ENCODE peak calls at places on chromosomes 16 and 17, in ten cellular contexts. O is brain microvascular endothelial cell; S is sigmoid colon; F is naive thymus-derived CD4-positive, alpha-beta T cell; Y is heart left ventricle; E is Karpas-422; J is astrocyte of the spinal cord; X is coronary artery; T is neural progenitor cell; A is lung. D is an unnamed sample.

GRCh38 chr16:129075-129474 is 9.4 kb downstream of the NPRL3 start:
- DNase-seq in F (no peak), S (no peak), T (no peak), O (no peak), A (no peak), X (no peak), J (no peak), E (no peak), Y (no peak), D (no peak)

GRCh38 chr16:10045291-10045775 is 136.9 kb downstream of the GRIN2A start:
- DNase-seq in T (no peak), A (no peak), F (no peak), Y (no peak), X (no peak), E (no peak), S (no peak), O (no peak), J (no peak), D (no peak)

GRCh38 chr17:2705888-2706795 is 5.4 kb downstream of the CLUH start:
- DNase-seq in F (no peak), E (no peak), X (no peak), S (peak), A (no peak), J (no peak), O (no peak), T (no peak), Y (no peak), D (no peak)

GRCh38 chr16:68722119-68723024 is 14.7 kb upstream of the CDH1 start:
- DNase-seq in Y (no peak), X (no peak), J (no peak), A (no peak), T (no peak), O (no peak), E (no peak), S (no peak), F (no peak), D (no peak)

GRCh38 chr16:80693553-80693952 is 110.8 kb downstream of the CDYL2 start:
- DNase-seq in J (no peak), A (no peak), F (peak), O (no peak), E (no peak), T (no peak), Y (no peak), X (no peak), S (no peak), D (no peak)

GRCh38 chr17:39360537-39360936 is 40.9 kb downstream of the FBXL20 start:
- DNase-seq in X (no peak), T (no peak), A (no peak), S (no peak), J (no peak), E (no peak), Y (peak), O (no peak), F (no peak), D (no peak)

GRCh38 chr17:30366536-30366935 is 12.2 kb upstream of the CPD start:
- DNase-seq in A (no peak), O (no peak), S (no peak), X (no peak), E (no peak), Y (no peak), F (no peak), T (no peak), J (no peak), D (no peak)

GRCh38 chr16:48450367-48450766 is 65.2 kb upstream of the SIAH1 start:
- DNase-seq in T (no peak), S (no peak), X (no peak), Y (no peak), A (no peak), J (no peak), E (no peak), F (no peak), O (no peak), D (no peak)

GRCh38 chr17:64653985-64654355 is 8.1 kb downstream of the SMURF2 start:
- DNase-seq in Y (no peak), E (no peak), A (no peak), S (no peak), F (no peak), X (no peak), T (no peak), J (no peak), O (no peak), D (no peak)
- H3K4me3 ChIP-seq in Y (no peak), E (no peak), A (no peak), S (no peak), F (no peak), X (no peak), T (no peak), J (no peak), O (no peak), D (no peak)

GRCh38 chr17:79936661-79937434 is 97.6 kb upstream of the CBX4 start:
- DNase-seq in Y (no peak), S (no peak), O (no peak), F (no peak), T (no peak), E (peak), A (no peak), J (no peak), X (no peak), D (no peak)

GRCh38 chr17:79935845-79936470 is 96.7 kb upstream of the CBX4 start:
- DNase-seq in S (no peak), X (no peak), A (no peak), F (no peak), O (no peak), E (no peak), T (no peak), J (no peak), Y (no peak), D (no peak)

GRCh38 chr17:79937981-79938695 is 97.5 kb downstream of the TBC1D16 start:
- DNase-seq in E (no peak), O (no peak), X (no peak), Y (no peak), J (no peak), S (no peak), F (no peak), A (no peak), T (peak), D (no peak)

GRCh38 chr17:79938696-79939435 is 96.8 kb downstream of the TBC1D16 start:
- DNase-seq in X (no peak), O (no peak), T (no peak), A (no peak), J (no peak), E (no peak), F (no peak), S (no peak), Y (no peak), D (no peak)

GRCh38 chr17:79937435-79937870 is 98.2 kb upstream of the CBX4 start:
- DNase-seq in J (no peak), X (no peak), A (no peak), E (no peak), S (no peak), O (no peak), T (no peak), Y (no peak), F (no peak), D (no peak)
- H3K4me3 ChIP-seq in J (no peak), X (no peak), A (no peak), E (no peak), S (no peak), O (no peak), T (no peak), Y (no peak), F (peak), D (no peak)

DNA sequence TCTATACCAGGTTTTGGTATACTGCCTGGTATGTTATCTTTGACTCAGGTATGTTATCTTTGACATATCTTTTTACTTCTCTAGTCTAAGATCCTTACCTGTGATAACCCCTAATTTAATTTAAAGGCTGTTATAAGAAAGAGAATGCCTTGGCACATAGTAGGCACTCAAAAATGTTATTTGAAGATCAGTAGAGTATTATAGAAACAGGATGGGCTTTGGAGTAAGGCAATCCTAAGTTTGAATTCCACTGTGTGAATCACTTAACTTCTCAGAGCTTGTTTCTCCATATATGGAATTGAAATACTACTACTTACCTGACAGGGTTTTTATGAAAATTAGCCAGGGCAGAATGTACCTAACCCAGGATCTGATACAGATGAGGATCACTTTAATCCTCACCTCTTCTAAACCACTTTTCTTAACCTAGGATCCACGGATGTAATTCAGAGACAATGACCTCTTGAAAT is 1.2 kb downstream of the BRIP1 start:
- DNase-seq in Y (no peak), F (no peak), O (no peak), E (peak), T (no peak), S (no peak), J (peak), X (no peak), A (no peak), D (no peak)
- H3K4me3 ChIP-seq in Y (no peak), F (peak), O (peak), E (peak), T (peak), S (no peak), J (peak), X (no peak), A (no peak), D (peak)

DNA sequence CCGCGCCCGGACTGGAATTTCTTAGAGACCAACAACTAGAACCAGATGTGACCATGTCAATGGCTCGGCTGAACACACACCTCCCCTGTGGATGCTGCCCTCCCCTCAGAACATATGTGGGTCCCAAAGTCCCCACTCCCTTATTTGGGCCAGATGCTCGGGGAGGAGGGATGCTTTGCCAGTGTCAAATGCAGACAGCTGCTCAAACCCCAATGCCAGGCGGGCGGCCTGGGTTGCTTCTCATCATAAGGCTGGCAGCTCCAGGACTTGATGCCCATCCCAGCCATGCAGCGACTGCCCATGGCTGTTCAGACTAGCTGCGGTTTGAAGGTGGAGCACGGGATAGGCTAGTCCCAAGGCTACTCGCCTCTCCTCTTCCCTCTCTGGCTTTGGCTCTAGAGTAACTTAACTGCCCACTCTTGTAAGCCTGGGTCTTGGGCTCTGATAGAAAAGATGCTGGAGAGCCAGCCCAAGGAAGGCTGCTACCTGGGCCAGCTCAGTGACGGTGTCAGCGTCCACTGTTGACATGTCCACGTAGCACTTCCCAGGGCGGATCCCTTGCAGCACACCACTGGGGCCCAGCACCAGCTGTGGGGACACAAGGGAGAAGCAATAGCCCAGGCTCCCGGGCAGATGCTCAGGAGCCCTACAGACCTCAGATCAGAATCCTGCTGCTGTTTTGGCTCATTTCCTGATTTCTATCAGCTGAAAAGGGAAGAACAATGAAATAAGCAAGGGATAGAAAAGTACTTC is 11.0 kb upstream of the ROGDI start:
- DNase-seq in J (no peak), X (no peak), O (no peak), A (no peak), Y (peak), F (no peak), E (no peak), T (no peak), S (no peak), D (no peak)
- H3K4me3 ChIP-seq in J (no peak), X (no peak), O (no peak), A (no peak), Y (no peak), F (no peak), E (no peak), T (no peak), S (no peak), D (no peak)

DNA sequence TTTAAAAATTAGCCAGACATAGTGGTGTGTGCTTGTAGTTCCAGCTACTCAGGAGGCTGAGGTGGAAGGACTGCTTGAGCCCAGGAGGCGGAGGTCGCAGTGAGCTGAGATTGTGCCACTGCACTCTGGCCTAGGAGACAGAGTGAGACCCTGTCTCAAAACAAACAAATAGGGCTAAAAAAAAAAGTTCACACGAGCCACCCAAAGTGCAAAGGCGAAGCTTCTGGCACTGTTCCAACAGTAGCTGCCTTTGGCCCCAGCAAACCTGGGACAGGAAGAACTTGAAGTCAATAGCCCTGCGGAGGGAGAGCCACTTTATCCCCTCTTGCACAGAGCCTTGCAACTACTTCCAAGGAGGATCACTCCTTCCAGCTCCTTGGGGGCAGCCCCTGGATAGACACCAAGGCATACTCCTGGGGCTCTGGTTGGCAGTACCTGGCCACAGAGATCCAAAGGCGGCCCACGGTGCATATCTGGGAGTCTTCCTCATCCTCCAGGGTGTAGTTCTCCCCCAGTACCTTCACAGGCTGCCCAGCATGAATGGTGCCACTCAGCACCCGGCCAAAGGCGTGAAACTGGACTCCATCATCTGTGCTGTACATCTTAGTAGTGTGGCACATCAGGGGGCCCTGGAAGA is 14.7 kb downstream of the HIGD1B start:
- DNase-seq in T (no peak), E (no peak), O (no peak), X (no peak), F (no peak), Y (no peak), S (no peak), J (no peak), A (no peak), D (no peak)
- H3K4me3 ChIP-seq in T (no peak), E (no peak), O (no peak), X (no peak), F (no peak), Y (no peak), S (no peak), J (no peak), A (no peak), D (no peak)

DNA sequence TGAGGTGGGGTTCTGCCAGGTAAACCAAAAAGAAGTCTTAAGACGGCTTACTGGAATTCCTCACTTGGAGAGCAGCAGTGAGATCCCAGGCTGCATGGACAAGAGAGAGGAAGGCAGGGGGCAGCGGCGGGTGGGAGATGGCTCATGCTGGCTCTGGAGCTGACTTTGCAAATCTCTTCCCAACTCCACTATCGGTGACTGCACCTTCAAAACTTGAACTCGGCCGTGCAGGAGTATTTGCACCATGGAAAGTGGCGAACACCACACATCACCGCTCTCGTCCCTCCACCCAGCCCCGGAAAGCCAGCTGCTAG is 16.7 kb downstream of the CA5A start:
- DNase-seq in F (no peak), X (no peak), E (no peak), J (no peak), O (no peak), Y (no peak), T (peak), A (no peak), S (no peak), D (no peak)
- H3K4me3 ChIP-seq in F (no peak), X (no peak), E (no peak), J (no peak), O (no peak), Y (no peak), T (no peak), A (no peak), S (no peak), D (no peak)

DNA sequence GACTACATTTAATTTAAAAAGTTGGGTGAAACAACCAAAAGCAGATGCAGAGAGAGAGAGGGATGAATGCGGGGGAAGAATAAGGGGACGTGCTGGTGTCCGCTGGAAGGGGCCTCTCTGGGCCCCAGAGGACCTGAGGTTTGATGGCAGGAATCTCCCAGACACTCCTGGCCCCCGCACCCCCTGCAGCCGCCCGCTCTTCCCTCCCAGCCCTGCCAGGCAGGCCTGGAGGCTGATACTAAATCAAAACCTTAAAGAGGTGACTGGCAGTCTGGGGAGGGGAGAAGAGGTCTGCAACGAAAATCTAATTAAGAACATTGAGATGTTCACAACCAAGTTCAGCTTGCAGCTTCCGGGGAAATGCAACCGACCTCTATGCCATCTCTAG is 2.4 kb downstream of the FOXL1 start:
- DNase-seq in Y (no peak), J (no peak), X (no peak), T (no peak), O (no peak), F (no peak), S (no peak), A (no peak), E (no peak), D (no peak)
- H3K4me3 ChIP-seq in Y (peak), J (peak), X (peak), T (no peak), O (peak), F (no peak), S (no peak), A (no peak), E (no peak), D (no peak)

D was measured in MG63.